ENCODE peak calls at places on chromosomes 12 and 14, in six cellular contexts. F, H, T, G, Z and Q are unnamed samples.

GRCh38 chr12:62435337-62436163 is 31.1 kb upstream of the MON2 start:
- DNase-seq in T (peak; percentile 81), Z (peak; percentile 74), F (peak; percentile 41), H (peak; percentile 63), G (peak; percentile 40), Q (peak; percentile 90)

GRCh38 chr12:128745772-128746689 is 77.7 kb downstream of the SLC15A4 start:
- DNase-seq in Z (no peak), T (no peak), G (no peak), H (no peak), F (no peak), Q (no peak)

GRCh38 chr12:69875416-69875815 is 50.4 kb downstream of the MYRFL start:
- DNase-seq in Z (peak; percentile 14), H (no peak), G (no peak), F (no peak), T (no peak), Q (no peak)

GRCh38 chr12:108613548-108613947 is 15.7 kb upstream of the TMEM119 start:
- DNase-seq in G (no peak), F (no peak), H (no peak), Z (no peak), T (no peak), Q (peak; percentile 68)

GRCh38 chr14:89015016-89015415 is 190.6 kb downstream of the TTC8 start:
- DNase-seq in F (no peak), T (peak; percentile 24), Z (peak; percentile 28), G (no peak), H (no peak), Q (no peak)

GRCh38 chr12:13197526-13198141 is 1.1 kb downstream of the EMP1 start:
- DNase-seq in Z (peak; percentile 75), H (peak; percentile 36), T (peak; percentile 84), F (no peak), G (no peak), Q (no peak)

GRCh38 chr12:19988918-19989317 is 379.4 kb upstream of the PDE3A start:
- DNase-seq in H (no peak), T (peak; percentile 13), F (no peak), G (no peak), Z (no peak), Q (no peak)

GRCh38 chr12:79944565-79944964 is 9.7 kb upstream of the PPP1R12A start:
- DNase-seq in H (no peak), Z (no peak), F (no peak), G (no peak), T (no peak), Q (no peak)

GRCh38 chr14:35385042-35385839 is 19.3 kb downstream of the NFKBIA start:
- DNase-seq in Z (peak; percentile 89), G (peak; percentile 42), T (peak; percentile 94), F (no peak), H (peak; percentile 93), Q (peak; percentile 87)

GRCh38 chr12:1933342-1933992 is 15.0 kb upstream of the CACNA2D4 start:
- DNase-seq in G (no peak), F (peak; percentile 27), T (peak; percentile 18), H (peak; percentile 81), Z (peak; percentile 54), Q (peak; percentile 92)

GRCh38 chr14:103084021-103084919 is at the start of gene LBHD2:
- DNase-seq in G (no peak), T (peak; percentile 56), H (peak; percentile 17), F (no peak), Z (no peak), Q (peak; percentile 93)

GRCh38 chr14:70706177-70706576 is 64.5 kb downstream of the TTC9 start:
- DNase-seq in G (no peak), Z (no peak), H (no peak), T (no peak), F (no peak), Q (no peak)

DNA sequence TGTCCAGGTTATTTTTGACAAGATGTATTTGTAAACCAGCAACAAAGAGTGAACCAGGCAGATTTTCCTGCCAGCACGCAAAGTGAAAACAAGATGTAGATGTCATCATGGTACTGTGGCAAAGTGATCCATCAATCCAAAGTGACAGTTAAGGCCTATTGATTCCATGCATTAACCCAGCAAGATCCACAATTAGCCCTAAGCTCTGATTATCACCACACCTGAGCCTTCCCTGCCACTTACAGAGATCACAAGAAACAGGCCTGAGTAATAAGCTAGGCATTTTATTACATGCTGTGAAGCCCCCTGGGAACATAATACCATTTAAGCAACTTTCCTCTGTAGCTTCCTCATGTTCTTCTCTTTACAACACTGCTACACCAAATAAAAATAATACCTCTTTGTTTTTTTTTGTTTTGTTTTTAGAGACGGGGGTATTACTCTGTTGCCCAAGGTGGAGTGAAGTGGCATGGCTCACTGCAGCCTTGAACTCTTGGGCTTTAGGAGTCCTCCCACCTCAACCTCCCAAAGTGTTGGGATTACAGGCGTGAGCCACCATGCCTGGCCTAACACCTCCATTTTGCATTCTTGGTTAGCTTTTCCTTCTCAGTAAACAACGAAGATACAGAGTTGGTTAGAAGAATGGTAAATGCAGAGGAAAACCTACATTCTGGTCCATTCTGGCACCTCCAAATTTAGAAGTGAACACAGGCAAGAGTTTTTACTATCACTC is 85.5 kb downstream of the STON2 start:
- DNase-seq in Z (no peak), F (no peak), T (no peak), H (no peak), G (no peak), Q (no peak)
- H2AFZ ChIP-seq in Z (no peak overlapping the region), F (no peak overlapping the region), T (no peak overlapping the region), H (no peak overlapping the region), G (no peak overlapping the region), Q (no peak overlapping the region)

DNA sequence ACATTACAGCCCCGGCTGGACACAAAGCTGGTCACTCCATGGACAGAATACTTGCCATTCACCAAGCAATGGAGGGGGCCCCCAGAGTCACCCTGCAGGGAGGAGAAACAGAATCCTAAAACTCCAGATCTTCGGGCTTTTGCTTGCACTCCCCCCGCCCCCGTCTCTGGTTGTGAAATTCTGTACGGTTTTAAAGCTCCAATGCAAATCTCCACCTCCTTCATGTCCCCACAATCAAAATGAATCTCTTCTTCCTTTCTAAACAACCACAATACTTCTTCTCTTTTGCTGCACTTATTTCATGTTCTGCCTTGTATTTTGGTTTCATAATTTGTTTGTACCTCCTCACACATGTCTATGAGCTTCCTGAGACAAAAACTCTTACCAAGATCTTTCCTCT is 5.8 kb upstream of the BIN2 start:
- DNase-seq in H (no peak), F (no peak), G (no peak), Z (no peak), T (no peak), Q (no peak)
- H2AFZ ChIP-seq in H (peak overlapping the region; percentile 69), F (no peak overlapping the region), G (no peak overlapping the region), Z (no peak overlapping the region), T (peak overlapping the region; percentile 53), Q (peak overlapping the region; percentile 58)

GRCh38 chr12:124185970-124186686 is 108.8 kb upstream of the RFLNA start:
- DNase-seq in Z (no peak), G (no peak), F (no peak), T (no peak), H (no peak), Q (no peak)
- H2AFZ ChIP-seq in Z (no peak overlapping the region), G (no peak overlapping the region), F (no peak overlapping the region), T (no peak overlapping the region), H (no peak overlapping the region), Q (no peak overlapping the region)

GRCh38 chr14:95533822-95534221 is 1.0 kb upstream of the GLRX5 start:
- DNase-seq in G (no peak), F (peak; percentile 37), H (no peak), Z (no peak), T (peak; percentile 58), Q (no peak)

GRCh38 chr14:95535226-95536021 is 574 bp downstream of the GLRX5 start:
- DNase-seq in Z (no peak), T (peak; percentile 59), G (no peak), F (peak; percentile 40), H (no peak), Q (peak; percentile 82)

GRCh38 chr14:95536036-95536577 is 1.3 kb downstream of the GLRX5 start:
- DNase-seq in Z (no peak), F (no peak), T (no peak), G (no peak), H (no peak), Q (no peak)

GRCh38 chr14:95533391-95533821 is 1.4 kb upstream of the GLRX5 start:
- DNase-seq in H (peak; percentile 65), G (no peak), T (peak; percentile 83), F (peak; percentile 66), Z (peak; percentile 58), Q (peak; percentile 95)

GRCh38 chr14:95534299-95535225 is at the start of gene GLRX5:
- DNase-seq in G (peak; percentile 100), H (peak; percentile 100), T (peak; percentile 99), Z (peak; percentile 100), F (peak; percentile 100), Q (peak; percentile 100)
- H2AFZ ChIP-seq in G (peak within 1 kb of the TSS; percentile 79), H (peak within 1 kb of the TSS; percentile 88), T (peak within 1 kb of the TSS; percentile 75), Z (peak within 1 kb of the TSS; percentile 23), F (no peak within 1 kb of the TSS), Q (peak within 1 kb of the TSS; percentile 77)

GRCh38 chr12:43858991-43859390 is 23.1 kb downstream of the TMEM117 start:
- DNase-seq in G (no peak), F (no peak), T (no peak), H (no peak), Z (no peak), Q (no peak)
- H2AFZ ChIP-seq in G (no peak overlapping the region), F (no peak overlapping the region), T (no peak overlapping the region), H (no peak overlapping the region), Z (no peak overlapping the region), Q (no peak overlapping the region)

GRCh38 chr14:90184571-90185266 is 71.6 kb upstream of the PSMC1 start:
- DNase-seq in F (no peak), G (no peak), Z (no peak), T (no peak), H (no peak), Q (no peak)
- H2AFZ ChIP-seq in F (no peak overlapping the region), G (no peak overlapping the region), Z (no peak overlapping the region), T (no peak overlapping the region), H (no peak overlapping the region), Q (no peak overlapping the region)